ENCODE peak calls at places on chromosomes 11 and 22, in nine cellular contexts. One of them, this sample, is unnamed.

GRCh38 chr22:22201185-22201924 is 43.2 kb upstream of the VPREB1 start:
- DNase-seq in right cardiac atrium: no peak
- DNase-seq in OCI-LY7: peak; percentile 94
- DNase-seq in anterior cingulate cortex: no peak
- DNase-seq in lower lobe of right lung: peak; percentile 69
- DNase-seq in NCI-H774: no peak
- DNase-seq in SK-MEL-5: peak; percentile 56
- DNase-seq in AG08395: peak; percentile 41
- DNase-seq in AG08396: no peak
- DNase-seq in this sample: peak; percentile 90

GRCh38 chr11:76322593-76323341 is 58.2 kb downstream of the THAP12 start:
- DNase-seq in right cardiac atrium: no peak
- DNase-seq in OCI-LY7: no peak
- DNase-seq in anterior cingulate cortex: no peak
- DNase-seq in lower lobe of right lung: peak; percentile 4
- DNase-seq in NCI-H774: no peak
- DNase-seq in SK-MEL-5: no peak
- DNase-seq in AG08395: no peak
- DNase-seq in AG08396: no peak
- DNase-seq in this sample: no peak

GRCh38 chr22:37314315-37315046 is 32.2 kb downstream of the CYTH4 start:
- DNase-seq in right cardiac atrium: no peak
- DNase-seq in OCI-LY7: peak; percentile 25
- DNase-seq in anterior cingulate cortex: no peak
- DNase-seq in lower lobe of right lung: no peak
- DNase-seq in NCI-H774: no peak
- DNase-seq in SK-MEL-5: no peak
- DNase-seq in AG08395: no peak
- DNase-seq in AG08396: no peak
- DNase-seq in this sample: no peak

GRCh38 chr11:121478895-121479281 is 26.1 kb upstream of the SORL1-AS1 start:
- DNase-seq in right cardiac atrium: no peak
- DNase-seq in OCI-LY7: no peak
- DNase-seq in anterior cingulate cortex: no peak
- DNase-seq in lower lobe of right lung: no peak
- DNase-seq in NCI-H774: no peak
- DNase-seq in SK-MEL-5: no peak
- DNase-seq in AG08395: no peak
- DNase-seq in AG08396: no peak
- DNase-seq in this sample: no peak

GRCh38 chr11:96260067-96260511 is 82.9 kb downstream of the MAML2 start:
- DNase-seq in right cardiac atrium: no peak
- DNase-seq in OCI-LY7: no peak
- DNase-seq in anterior cingulate cortex: no peak
- DNase-seq in lower lobe of right lung: no peak
- DNase-seq in NCI-H774: no peak
- DNase-seq in SK-MEL-5: no peak
- DNase-seq in AG08395: no peak
- DNase-seq in AG08396: no peak
- DNase-seq in this sample: no peak

GRCh38 chr11:89613916-89614315 is 96.2 kb upstream of the TRIM77 start:
- DNase-seq in right cardiac atrium: no peak
- DNase-seq in OCI-LY7: no peak
- DNase-seq in anterior cingulate cortex: no peak
- DNase-seq in lower lobe of right lung: no peak
- DNase-seq in NCI-H774: no peak
- DNase-seq in SK-MEL-5: no peak
- DNase-seq in AG08395: no peak
- DNase-seq in AG08396: no peak
- DNase-seq in this sample: no peak

GRCh38 chr11:131495417-131495816 is 125.0 kb downstream of the NTM start:
- DNase-seq in right cardiac atrium: no peak
- DNase-seq in OCI-LY7: no peak
- DNase-seq in anterior cingulate cortex: peak; percentile 57
- DNase-seq in lower lobe of right lung: no peak
- DNase-seq in NCI-H774: no peak
- DNase-seq in SK-MEL-5: no peak
- DNase-seq in AG08395: no peak
- DNase-seq in AG08396: no peak
- DNase-seq in this sample: no peak

GRCh38 chr11:6610591-6610990 is 1.4 kb downstream of the TAF10 start:
- DNase-seq in right cardiac atrium: no peak
- DNase-seq in OCI-LY7: no peak
- DNase-seq in anterior cingulate cortex: no peak
- DNase-seq in lower lobe of right lung: peak; percentile 46
- DNase-seq in NCI-H774: no peak
- DNase-seq in SK-MEL-5: no peak
- DNase-seq in AG08395: no peak
- DNase-seq in AG08396: no peak
- DNase-seq in this sample: no peak

GRCh38 chr11:129315781-129316579 is 59.7 kb upstream of the BARX2 start:
- DNase-seq in right cardiac atrium: no peak
- DNase-seq in OCI-LY7: no peak
- DNase-seq in anterior cingulate cortex: no peak
- DNase-seq in lower lobe of right lung: peak; percentile 68
- DNase-seq in NCI-H774: peak; percentile 87
- DNase-seq in SK-MEL-5: no peak
- DNase-seq in AG08395: no peak
- DNase-seq in AG08396: no peak
- DNase-seq in this sample: no peak

GRCh38 chr11:101456812-101457211 is 127.0 kb downstream of the TRPC6 start:
- DNase-seq in right cardiac atrium: no peak
- DNase-seq in OCI-LY7: peak; percentile 62
- DNase-seq in anterior cingulate cortex: no peak
- DNase-seq in lower lobe of right lung: no peak
- DNase-seq in NCI-H774: peak; percentile 9
- DNase-seq in SK-MEL-5: peak; percentile 28
- DNase-seq in AG08395: no peak
- DNase-seq in AG08396: no peak
- DNase-seq in this sample: peak; percentile 16